ENCODE peak calls at places on chromosomes 4 and X, in eight cellular contexts. L, T, U, D, A, M, C and X are unnamed samples.
A peak's percentile ranks its signal among the peaks of the same experiment; 100 is the strongest.

GRCh38 chr4:10160280-10160856 is 43.8 kb upstream of the WDR1 start:
- DNase-seq in L (no peak), T (no peak), U (peak; percentile 53), D (no peak), A (no peak), M (no peak), C (peak; percentile 24), X (peak; percentile 69)

GRCh38 chr4:14177987-14178386 is 550.5 kb upstream of the BOD1L1 start:
- DNase-seq in L (no peak), T (no peak), U (no peak), D (no peak), A (no peak), M (no peak), C (no peak), X (no peak)

GRCh38 chr4:136277741-136278140 is 1254.6 kb downstream of the PCDH18 start:
- DNase-seq in L (no peak), T (no peak), U (peak; percentile 58), D (peak; percentile 66), A (no peak), M (no peak), C (no peak), X (no peak)

GRCh38 chrX:153878969-153879653 is 6.9 kb downstream of the L1CAM start:
- DNase-seq in L (peak; percentile 12), T (no peak), U (peak; percentile 92), D (peak; percentile 75), A (no peak), M (no peak), C (no peak), X (no peak)

GRCh38 chr4:139555705-139556070 is 331 bp downstream of the SETD7 start:
- DNase-seq in L (no peak), T (no peak), U (no peak), D (no peak), A (peak; percentile 36), M (peak; percentile 49), C (no peak), X (no peak)

GRCh38 chr4:146638801-146639351 is at the start of gene POU4F2:
- DNase-seq in L (no peak), T (no peak), U (peak; percentile 84), D (peak; percentile 50), A (peak; percentile 24), M (no peak), C (no peak), X (peak; percentile 11)

GRCh38 chrX:9765072-9765736 is 443 bp downstream of the GPR143 start:
- DNase-seq in L (no peak), T (no peak), U (no peak), D (no peak), A (no peak), M (no peak), C (no peak), X (no peak)

GRCh38 chr4:176499518-176499917 is 179.8 kb downstream of the SPCS3 start:
- DNase-seq in L (no peak), T (no peak), U (no peak), D (no peak), A (no peak), M (no peak), C (peak; percentile 77), X (peak; percentile 84)

GRCh38 chr4:156784970-156785369 is 186.6 kb downstream of the PDGFC start:
- DNase-seq in L (no peak), T (no peak), U (no peak), D (no peak), A (no peak), M (no peak), C (no peak), X (peak; percentile 54)

GRCh38 chr4:140044314-140044991 is 109.5 kb downstream of the MAML3 start:
- DNase-seq in L (no peak), T (no peak), U (no peak), D (no peak), A (no peak), M (no peak), C (peak; percentile 49), X (peak; percentile 29)